ENCODE peak calls at places on chromosome 19, in eight cellular contexts. One of them, this sample, is unnamed.
A peak's percentile ranks its signal among the peaks of the same experiment; 100 is the strongest.

GRCh38 chr19:54137913-54138776 is 583 bp downstream of the CNOT3 start:
- DNase-seq in upper lobe of right lung: peak; percentile 74
- DNase-seq in tibial artery: no peak
- DNase-seq in adrenal gland: no peak
- DNase-seq in HCT116: no peak
- DNase-seq in gastrocnemius medialis: no peak
- DNase-seq in PC-9: no peak
- DNase-seq in left ventricle myocardium inferior: no peak
- DNase-seq in this sample: no peak

GRCh38 chr19:37306383-37306963 is 64.4 kb upstream of the ZNF527 start:
- DNase-seq in upper lobe of right lung: no peak
- DNase-seq in tibial artery: no peak
- DNase-seq in adrenal gland: no peak
- DNase-seq in HCT116: no peak
- DNase-seq in gastrocnemius medialis: no peak
- DNase-seq in PC-9: no peak
- DNase-seq in left ventricle myocardium inferior: no peak
- DNase-seq in this sample: no peak

GRCh38 chr19:35011091-35011689 is 11.1 kb downstream of the GRAMD1A start:
- DNase-seq in upper lobe of right lung: no peak
- DNase-seq in tibial artery: no peak
- DNase-seq in adrenal gland: no peak
- DNase-seq in HCT116: no peak
- DNase-seq in gastrocnemius medialis: no peak
- DNase-seq in PC-9: no peak
- DNase-seq in left ventricle myocardium inferior: no peak
- DNase-seq in this sample: no peak

GRCh38 chr19:32816555-32817099 is 52.9 kb downstream of the SLC7A9 start:
- DNase-seq in upper lobe of right lung: no peak
- DNase-seq in tibial artery: no peak
- DNase-seq in adrenal gland: no peak
- DNase-seq in HCT116: no peak
- DNase-seq in gastrocnemius medialis: no peak
- DNase-seq in PC-9: peak; percentile 6
- DNase-seq in left ventricle myocardium inferior: no peak
- DNase-seq in this sample: no peak

GRCh38 chr19:1630012-1630411 is 22.4 kb downstream of the TCF3 start:
- DNase-seq in upper lobe of right lung: no peak
- DNase-seq in tibial artery: no peak
- DNase-seq in adrenal gland: no peak
- DNase-seq in HCT116: no peak
- DNase-seq in gastrocnemius medialis: no peak
- DNase-seq in PC-9: no peak
- DNase-seq in left ventricle myocardium inferior: no peak
- DNase-seq in this sample: no peak

GRCh38 chr19:21586341-21587116 is 81.1 kb downstream of the ZNF429 start:
- DNase-seq in upper lobe of right lung: peak; percentile 70
- DNase-seq in tibial artery: no peak
- DNase-seq in adrenal gland: peak; percentile 35
- DNase-seq in HCT116: no peak
- DNase-seq in gastrocnemius medialis: no peak
- DNase-seq in PC-9: no peak
- DNase-seq in left ventricle myocardium inferior: peak; percentile 36
- DNase-seq in this sample: no peak

GRCh38 chr19:3954107-3954506 is 16.8 kb downstream of the DAPK3 start:
- DNase-seq in upper lobe of right lung: no peak
- DNase-seq in tibial artery: no peak
- DNase-seq in adrenal gland: no peak
- DNase-seq in HCT116: no peak
- DNase-seq in gastrocnemius medialis: peak; percentile 91
- DNase-seq in PC-9: no peak
- DNase-seq in left ventricle myocardium inferior: peak; percentile 54
- DNase-seq in this sample: no peak

GRCh38 chr19:1239796-1240737 is 1.5 kb upstream of the ATP5F1D start:
- DNase-seq in upper lobe of right lung: peak; percentile 93
- DNase-seq in tibial artery: peak; percentile 93
- DNase-seq in adrenal gland: peak; percentile 83
- DNase-seq in HCT116: peak; percentile 82
- DNase-seq in gastrocnemius medialis: peak; percentile 83
- DNase-seq in PC-9: peak; percentile 43
- DNase-seq in left ventricle myocardium inferior: peak; percentile 90
- DNase-seq in this sample: no peak

GRCh38 chr19:53900191-53900860 is 8.8 kb upstream of the CACNG7 start:
- DNase-seq in upper lobe of right lung: no peak
- DNase-seq in tibial artery: no peak
- DNase-seq in adrenal gland: no peak
- DNase-seq in HCT116: no peak
- DNase-seq in gastrocnemius medialis: no peak
- DNase-seq in PC-9: no peak
- DNase-seq in left ventricle myocardium inferior: no peak
- DNase-seq in this sample: no peak

GRCh38 chr19:44072543-44073401 is 813 bp downstream of the ZNF284 start:
- DNase-seq in upper lobe of right lung: no peak
- DNase-seq in tibial artery: no peak
- DNase-seq in adrenal gland: no peak
- DNase-seq in HCT116: no peak
- DNase-seq in gastrocnemius medialis: no peak
- DNase-seq in PC-9: no peak
- DNase-seq in left ventricle myocardium inferior: no peak
- DNase-seq in this sample: no peak

GRCh38 chr19:44061038-44061437 is 9.2 kb downstream of the ZNF223 start:
- DNase-seq in upper lobe of right lung: no peak
- DNase-seq in tibial artery: no peak
- DNase-seq in adrenal gland: no peak
- DNase-seq in HCT116: no peak
- DNase-seq in gastrocnemius medialis: no peak
- DNase-seq in PC-9: no peak
- DNase-seq in left ventricle myocardium inferior: no peak
- DNase-seq in this sample: no peak

GRCh38 chr19:4396949-4397783 is 3.2 kb downstream of the SH3GL1 start:
- DNase-seq in upper lobe of right lung: no peak
- DNase-seq in tibial artery: no peak
- DNase-seq in adrenal gland: peak; percentile 73
- DNase-seq in HCT116: no peak
- DNase-seq in gastrocnemius medialis: peak; percentile 21
- DNase-seq in PC-9: no peak
- DNase-seq in left ventricle myocardium inferior: no peak
- DNase-seq in this sample: no peak

GRCh38 chr19:29662278-29662603 is 3.0 kb upstream of the PLEKHF1 start:
- DNase-seq in upper lobe of right lung: no peak
- DNase-seq in tibial artery: no peak
- DNase-seq in adrenal gland: no peak
- DNase-seq in HCT116: no peak
- DNase-seq in gastrocnemius medialis: no peak
- DNase-seq in PC-9: no peak
- DNase-seq in left ventricle myocardium inferior: no peak
- DNase-seq in this sample: no peak
- H3K27ac ChIP-seq in upper lobe of right lung: peak overlapping the region; percentile 72
- H3K27ac ChIP-seq in tibial artery: peak overlapping the region; percentile 93
- H3K27ac ChIP-seq in adrenal gland: peak overlapping the region; percentile 74
- H3K27ac ChIP-seq in HCT116: peak overlapping the region; percentile 24
- H3K27ac ChIP-seq in gastrocnemius medialis: peak overlapping the region; percentile 100
- H3K27ac ChIP-seq in PC-9: peak overlapping the region; percentile 94
- H3K27ac ChIP-seq in left ventricle myocardium inferior: peak overlapping the region; percentile 98
- H3K27ac ChIP-seq in this sample: no peak overlapping the region

GRCh38 chr19:7272856-7273578 is 21.2 kb downstream of the INSR start:
- DNase-seq in upper lobe of right lung: no peak
- DNase-seq in tibial artery: no peak
- DNase-seq in adrenal gland: no peak
- DNase-seq in HCT116: no peak
- DNase-seq in gastrocnemius medialis: no peak
- DNase-seq in PC-9: no peak
- DNase-seq in left ventricle myocardium inferior: no peak
- DNase-seq in this sample: no peak
- H3K27ac ChIP-seq in upper lobe of right lung: no peak overlapping the region
- H3K27ac ChIP-seq in tibial artery: no peak overlapping the region
- H3K27ac ChIP-seq in adrenal gland: no peak overlapping the region
- H3K27ac ChIP-seq in HCT116: no peak overlapping the region
- H3K27ac ChIP-seq in gastrocnemius medialis: no peak overlapping the region
- H3K27ac ChIP-seq in PC-9: no peak overlapping the region
- H3K27ac ChIP-seq in left ventricle myocardium inferior: no peak overlapping the region
- H3K27ac ChIP-seq in this sample: no peak overlapping the region

GRCh38 chr19:55640577-55641375 is at the start of gene ZNF580:
- DNase-seq in upper lobe of right lung: peak; percentile 86
- DNase-seq in tibial artery: peak; percentile 81
- DNase-seq in adrenal gland: peak; percentile 79
- DNase-seq in HCT116: no peak
- DNase-seq in gastrocnemius medialis: no peak
- DNase-seq in PC-9: no peak
- DNase-seq in left ventricle myocardium inferior: peak; percentile 71
- DNase-seq in this sample: no peak

GRCh38 chr19:55641376-55642152 is 762 bp downstream of the ZNF580 start:
- DNase-seq in upper lobe of right lung: no peak
- DNase-seq in tibial artery: no peak
- DNase-seq in adrenal gland: peak; percentile 25
- DNase-seq in HCT116: no peak
- DNase-seq in gastrocnemius medialis: no peak
- DNase-seq in PC-9: no peak
- DNase-seq in left ventricle myocardium inferior: no peak
- DNase-seq in this sample: no peak

GRCh38 chr19:55643003-55643732 is at the start of gene ZNF581:
- DNase-seq in upper lobe of right lung: peak; percentile 89
- DNase-seq in tibial artery: peak; percentile 86
- DNase-seq in adrenal gland: peak; percentile 81
- DNase-seq in HCT116: no peak
- DNase-seq in gastrocnemius medialis: peak; percentile 63
- DNase-seq in PC-9: peak; percentile 74
- DNase-seq in left ventricle myocardium inferior: peak; percentile 81
- DNase-seq in this sample: peak; percentile 78

GRCh38 chr19:55643733-55644116 is 276 bp downstream of the ZNF581 start:
- DNase-seq in upper lobe of right lung: no peak
- DNase-seq in tibial artery: no peak
- DNase-seq in adrenal gland: no peak
- DNase-seq in HCT116: no peak
- DNase-seq in gastrocnemius medialis: no peak
- DNase-seq in PC-9: no peak
- DNase-seq in left ventricle myocardium inferior: no peak
- DNase-seq in this sample: no peak

GRCh38 chr19:55642153-55643002 is 1.1 kb upstream of the ZNF581 start:
- DNase-seq in upper lobe of right lung: peak; percentile 80
- DNase-seq in tibial artery: no peak
- DNase-seq in adrenal gland: peak; percentile 43
- DNase-seq in HCT116: no peak
- DNase-seq in gastrocnemius medialis: no peak
- DNase-seq in PC-9: no peak
- DNase-seq in left ventricle myocardium inferior: no peak
- DNase-seq in this sample: no peak
- H3K27ac ChIP-seq in upper lobe of right lung: peak overlapping the region; percentile 84
- H3K27ac ChIP-seq in tibial artery: peak overlapping the region; percentile 95
- H3K27ac ChIP-seq in adrenal gland: peak overlapping the region; percentile 91
- H3K27ac ChIP-seq in HCT116: peak overlapping the region; percentile 96
- H3K27ac ChIP-seq in gastrocnemius medialis: peak overlapping the region; percentile 98
- H3K27ac ChIP-seq in PC-9: peak overlapping the region; percentile 44
- H3K27ac ChIP-seq in left ventricle myocardium inferior: peak overlapping the region; percentile 95
- H3K27ac ChIP-seq in this sample: peak overlapping the region; percentile 58

GRCh38 chr19:40705362-40705651 is 11.4 kb downstream of the COQ8B start:
- DNase-seq in upper lobe of right lung: no peak
- DNase-seq in tibial artery: no peak
- DNase-seq in adrenal gland: no peak
- DNase-seq in HCT116: no peak
- DNase-seq in gastrocnemius medialis: no peak
- DNase-seq in PC-9: no peak
- DNase-seq in left ventricle myocardium inferior: peak; percentile 65
- DNase-seq in this sample: no peak
- H3K27ac ChIP-seq in upper lobe of right lung: no peak overlapping the region
- H3K27ac ChIP-seq in tibial artery: no peak overlapping the region
- H3K27ac ChIP-seq in adrenal gland: no peak overlapping the region
- H3K27ac ChIP-seq in HCT116: no peak overlapping the region
- H3K27ac ChIP-seq in gastrocnemius medialis: peak overlapping the region; percentile 67
- H3K27ac ChIP-seq in PC-9: no peak overlapping the region
- H3K27ac ChIP-seq in left ventricle myocardium inferior: peak overlapping the region; percentile 85
- H3K27ac ChIP-seq in this sample: no peak overlapping the region

GRCh38 chr19:31174948-31175347 is 174.3 kb downstream of the TSHZ3 start:
- DNase-seq in upper lobe of right lung: no peak
- DNase-seq in tibial artery: no peak
- DNase-seq in adrenal gland: no peak
- DNase-seq in HCT116: no peak
- DNase-seq in gastrocnemius medialis: no peak
- DNase-seq in PC-9: no peak
- DNase-seq in left ventricle myocardium inferior: no peak
- DNase-seq in this sample: no peak

GRCh38 chr19:31173991-31174390 is 175.2 kb downstream of the TSHZ3 start:
- DNase-seq in upper lobe of right lung: no peak
- DNase-seq in tibial artery: no peak
- DNase-seq in adrenal gland: no peak
- DNase-seq in HCT116: no peak
- DNase-seq in gastrocnemius medialis: no peak
- DNase-seq in PC-9: no peak
- DNase-seq in left ventricle myocardium inferior: no peak
- DNase-seq in this sample: no peak

GRCh38 chr19:31178833-31179470 is 170.3 kb downstream of the TSHZ3 start:
- DNase-seq in upper lobe of right lung: no peak
- DNase-seq in tibial artery: no peak
- DNase-seq in adrenal gland: no peak
- DNase-seq in HCT116: no peak
- DNase-seq in gastrocnemius medialis: no peak
- DNase-seq in PC-9: no peak
- DNase-seq in left ventricle myocardium inferior: no peak
- DNase-seq in this sample: no peak

GRCh38 chr19:31177230-31177629 is 172.0 kb downstream of the TSHZ3 start:
- DNase-seq in upper lobe of right lung: no peak
- DNase-seq in tibial artery: no peak
- DNase-seq in adrenal gland: no peak
- DNase-seq in HCT116: no peak
- DNase-seq in gastrocnemius medialis: no peak
- DNase-seq in PC-9: no peak
- DNase-seq in left ventricle myocardium inferior: no peak
- DNase-seq in this sample: no peak

GRCh38 chr19:31175564-31176348 is 173.5 kb downstream of the TSHZ3 start:
- DNase-seq in upper lobe of right lung: no peak
- DNase-seq in tibial artery: no peak
- DNase-seq in adrenal gland: no peak
- DNase-seq in HCT116: no peak
- DNase-seq in gastrocnemius medialis: no peak
- DNase-seq in PC-9: no peak
- DNase-seq in left ventricle myocardium inferior: no peak
- DNase-seq in this sample: no peak
- H3K27ac ChIP-seq in upper lobe of right lung: no peak overlapping the region
- H3K27ac ChIP-seq in tibial artery: no peak overlapping the region
- H3K27ac ChIP-seq in adrenal gland: no peak overlapping the region
- H3K27ac ChIP-seq in HCT116: no peak overlapping the region
- H3K27ac ChIP-seq in gastrocnemius medialis: no peak overlapping the region
- H3K27ac ChIP-seq in PC-9: no peak overlapping the region
- H3K27ac ChIP-seq in left ventricle myocardium inferior: no peak overlapping the region
- H3K27ac ChIP-seq in this sample: no peak overlapping the region